ENCODE peak calls at places on chromosome 10, in nine cellular contexts. J is RWPE1; P is Calu3; D is T-cell; A is CD8-positive, alpha-beta memory T cell; R is brain microvascular endothelial cell; T is AG08395; F is aorta; I is H9. Q is an unnamed sample.

GRCh38 chr10:85641479-85641967 is 725.1 kb downstream of the GRID1 start:
- DNase-seq in A (no peak), I (no peak), F (no peak), D (no peak), P (peak), T (no peak), R (peak), J (no peak), Q (no peak)

GRCh38 chr10:84076047-84076388 is 63.3 kb upstream of the GHITM start:
- DNase-seq in T (peak), J (peak), P (no peak), F (no peak), D (no peak), I (no peak), R (peak), A (no peak), Q (peak)

GRCh38 chr10:24207781-24208611 is 942 bp upstream of the KIAA1217 start:
- DNase-seq in I (no peak), J (no peak), P (peak), F (no peak), R (no peak), T (no peak), D (no peak), A (no peak), Q (peak)

GRCh38 chr10:49614242-49615198 is 683 bp downstream of the CHAT start:
- DNase-seq in D (no peak), J (no peak), T (no peak), P (no peak), F (peak), I (peak), A (no peak), R (no peak), Q (no peak)

GRCh38 chr10:80598084-80598798 is 60.5 kb downstream of the SH2D4B start:
- DNase-seq in P (no peak), I (no peak), T (no peak), F (no peak), J (no peak), A (no peak), D (no peak), R (no peak), Q (no peak)

GRCh38 chr10:9789996-9790395 is 1227.7 kb upstream of the CELF2 start:
- DNase-seq in A (no peak), T (no peak), D (no peak), J (no peak), F (no peak), I (no peak), R (no peak), P (no peak), Q (no peak)

GRCh38 chr10:9289811-9290210 is 1235.3 kb downstream of the GATA3 start:
- DNase-seq in I (no peak), D (no peak), A (no peak), F (no peak), P (no peak), T (no peak), J (no peak), R (no peak), Q (no peak)

GRCh38 chr10:132754071-132754470 is 31.9 kb downstream of the NKX6-2 start:
- DNase-seq in F (no peak), T (no peak), I (no peak), P (no peak), D (no peak), A (no peak), J (no peak), R (no peak), Q (no peak)

GRCh38 chr10:70130878-70131559 is 1.6 kb downstream of the AIFM2 start:
- DNase-seq in A (no peak), R (peak), I (no peak), T (peak), D (no peak), P (no peak), J (no peak), F (peak), Q (peak)

GRCh38 chr10:92790449-92790848 is 57.9 kb upstream of the EXOC6 start:
- DNase-seq in I (no peak), F (no peak), J (no peak), D (no peak), R (no peak), A (no peak), P (no peak), T (no peak), Q (no peak)

GRCh38 chr10:121036431-121036830 is 185.3 kb downstream of the WDR11 start:
- DNase-seq in T (no peak), F (no peak), J (no peak), R (no peak), P (no peak), I (no peak), A (no peak), D (no peak), Q (no peak)

GRCh38 chr10:76626406-76626805 is 1011.2 kb downstream of the KCNMA1 start:
- DNase-seq in P (no peak), R (no peak), T (no peak), D (no peak), J (no peak), A (no peak), I (no peak), F (no peak), Q (no peak)

GRCh38 chr10:6778992-6779701 is 199.1 kb upstream of the PRKCQ start:
- DNase-seq in P (peak), A (no peak), D (no peak), T (peak), R (peak), J (peak), F (no peak), I (no peak), Q (peak)

GRCh38 chr10:95697429-95697828 is 3.7 kb upstream of the TCTN3 start:
- DNase-seq in F (no peak), P (no peak), I (no peak), D (no peak), J (no peak), A (no peak), R (no peak), T (no peak), Q (no peak)

GRCh38 chr10:772227-772637 is 82.8 kb upstream of the DIP2C start:
- DNase-seq in F (peak), I (peak), D (no peak), R (no peak), J (no peak), P (no peak), A (no peak), T (no peak), Q (no peak)

GRCh38 chr10:80588506-80589020 is 50.9 kb downstream of the SH2D4B start:
- DNase-seq in A (no peak), D (no peak), R (no peak), P (no peak), J (no peak), F (no peak), I (no peak), T (no peak), Q (no peak)

GRCh38 chr10:108427081-108427480 is 1262.6 kb upstream of the SORCS1 start:
- DNase-seq in R (no peak), A (no peak), I (no peak), T (no peak), J (no peak), D (no peak), P (no peak), F (no peak), Q (peak)

GRCh38 chr10:100745882-100746412 is 565 bp downstream of the PAX2 start:
- DNase-seq in R (no peak), D (no peak), I (no peak), T (no peak), A (no peak), F (no peak), J (no peak), P (no peak), Q (no peak)

GRCh38 chr10:78566216-78567135 is 502.3 kb upstream of the ZMIZ1 start:
- DNase-seq in I (no peak), R (no peak), F (no peak), P (no peak), D (no peak), J (no peak), T (peak), A (no peak), Q (peak)

GRCh38 chr10:73910764-73911552 is at the start of gene PLAU:
- DNase-seq in D (no peak), A (peak), T (peak), F (peak), R (no peak), I (peak), P (peak), J (no peak), Q (no peak)

GRCh38 chr10:38159007-38159406 is 64.9 kb downstream of the ZNF37A start:
- DNase-seq in P (no peak), A (no peak), D (no peak), I (no peak), F (no peak), R (no peak), J (no peak), T (no peak), Q (no peak)

GRCh38 chr10:63169624-63170023 is 36.5 kb downstream of the NRBF2 start:
- DNase-seq in A (no peak), J (no peak), R (no peak), P (no peak), F (no peak), I (no peak), T (no peak), D (no peak), Q (no peak)

GRCh38 chr10:63554666-63555065 is 33.5 kb downstream of the REEP3 start:
- DNase-seq in I (no peak), T (peak), R (peak), J (peak), F (no peak), D (peak), A (peak), P (peak), Q (peak)

GRCh38 chr10:7412482-7413251 is 1.8 kb upstream of the SFMBT2 start:
- DNase-seq in I (peak), F (peak), T (no peak), J (no peak), R (no peak), P (no peak), D (no peak), A (no peak), Q (no peak)

GRCh38 chr10:47081264-47081663 is 170.0 kb downstream of the PTPN20 start:
- DNase-seq in T (no peak), I (no peak), J (no peak), F (no peak), D (peak), R (no peak), P (no peak), A (no peak), Q (no peak)

Q was measured in fibroblast of the aortic adventitia.